ENCODE peak calls at places on chromosomes 13 and 19, in four cellular contexts. E, Z, V and W are unnamed samples.

GRCh38 chr13:67023088-67023893 is 206.8 kb downstream of the PCDH9 start:
- DNase-seq in E (no peak), Z (peak; percentile 82), V (no peak), W (peak; percentile 21)

GRCh38 chr19:46772170-46773017 is 16.0 kb downstream of the SLC1A5 start:
- DNase-seq in Z (no peak), E (no peak), V (no peak), W (no peak)

GRCh38 chr13:19791953-19792537 is 9.3 kb upstream of the PSPC1 start:
- DNase-seq in Z (no peak), E (no peak), V (no peak), W (no peak)

GRCh38 chr19:28883241-28883693 is 329.7 kb downstream of the UQCRFS1 start:
- DNase-seq in E (peak; percentile 64), V (peak; percentile 74), Z (peak; percentile 41), W (no peak)

GRCh38 chr19:49442793-49443365 is 1.6 kb upstream of the SLC17A7 start:
- DNase-seq in V (peak; percentile 97), Z (peak; percentile 73), E (peak; percentile 97), W (peak; percentile 92)

GRCh38 chr13:114226088-114226487 is 8.6 kb upstream of the CDC16 start:
- DNase-seq in V (no peak), E (no peak), Z (no peak), W (no peak)

GRCh38 chr13:75635621-75636338 is at the start of gene LMO7:
- DNase-seq in V (peak; percentile 49), Z (peak; percentile 52), E (peak; percentile 78), W (peak; percentile 46)

GRCh38 chr13:92775631-92776030 is 451.0 kb upstream of the GPC6 start:
- DNase-seq in V (no peak), Z (no peak), E (no peak), W (no peak)

DNA sequence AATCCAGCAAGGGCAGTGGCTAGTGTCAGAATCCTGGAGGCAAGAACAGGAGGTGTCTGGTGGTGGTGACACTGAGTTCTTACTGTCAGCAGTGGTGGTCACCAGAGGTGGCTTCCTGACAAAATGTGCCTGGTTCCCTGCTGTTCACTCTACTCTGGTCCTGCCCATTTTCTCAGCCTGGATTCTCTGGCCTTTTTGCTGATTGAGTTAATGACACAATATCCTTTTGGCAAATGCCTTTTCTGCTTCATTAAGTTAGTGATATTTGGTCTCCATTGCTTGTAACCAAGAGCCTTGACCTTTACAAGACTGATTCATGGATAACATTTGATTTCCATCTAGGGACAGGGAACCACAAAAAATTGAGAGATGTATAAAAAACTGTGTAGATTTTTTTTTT is 51.1 kb downstream of the RFC3 start:
- DNase-seq in Z (no peak), V (no peak), E (no peak), W (no peak)
- H3K27ac ChIP-seq in Z (no peak overlapping the region), V (no peak overlapping the region), E (no peak overlapping the region), W (no peak overlapping the region)

GRCh38 chr19:1840541-1841115 is 7.7 kb downstream of the REXO1 start:
- DNase-seq in Z (no peak), E (no peak), V (no peak), W (no peak)
- H3K27ac ChIP-seq in Z (no peak overlapping the region), E (no peak overlapping the region), V (no peak overlapping the region), W (no peak overlapping the region)

GRCh38 chr19:30256510-30256850 is 115.7 kb upstream of the ZNF536 start:
- DNase-seq in E (no peak), Z (no peak), V (no peak), W (no peak)
- H3K27ac ChIP-seq in E (no peak overlapping the region), Z (no peak overlapping the region), V (no peak overlapping the region), W (no peak overlapping the region)

DNA sequence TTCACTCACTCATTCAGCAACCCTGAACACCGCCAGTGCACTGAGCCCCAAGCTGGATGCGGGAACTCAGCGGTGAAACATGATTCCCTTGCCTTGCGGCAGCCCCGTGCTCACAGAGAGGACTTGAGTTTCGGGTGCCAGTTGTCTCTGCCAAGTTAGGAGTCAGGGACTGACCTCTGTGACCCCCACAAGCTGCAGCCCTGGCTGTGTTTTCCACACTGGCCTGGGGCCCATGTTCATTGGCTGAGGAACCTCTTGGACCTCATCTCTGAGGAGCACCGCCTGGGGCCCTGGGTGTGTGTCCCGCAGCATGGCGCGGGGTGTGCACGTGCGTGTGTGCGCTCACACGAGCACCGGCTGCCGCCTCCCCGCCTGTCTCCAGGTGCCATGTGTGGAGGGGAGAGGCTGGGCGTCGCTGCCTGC is 31.0 kb downstream of the CAPN12 start:
- DNase-seq in V (no peak), E (no peak), Z (peak; percentile 56), W (no peak)
- H3K27ac ChIP-seq in V (peak overlapping the region; percentile 73), E (peak overlapping the region; percentile 6), Z (peak overlapping the region; percentile 40), W (no peak overlapping the region)

GRCh38 chr19:44867578-44867977 is 21.5 kb downstream of the NECTIN2 start:
- DNase-seq in Z (no peak), V (no peak), E (no peak), W (no peak)

GRCh38 chr19:44869728-44870470 is 21.2 kb upstream of the TOMM40 start:
- DNase-seq in Z (peak; percentile 84), V (no peak), E (peak; percentile 87), W (peak; percentile 27)

GRCh38 chr19:44865196-44865767 is 19.2 kb downstream of the NECTIN2 start:
- DNase-seq in V (no peak), E (no peak), Z (no peak), W (no peak)

GRCh38 chr19:44863990-44864389 is 17.9 kb downstream of the NECTIN2 start:
- DNase-seq in Z (no peak), E (no peak), V (no peak), W (no peak)

DNA sequence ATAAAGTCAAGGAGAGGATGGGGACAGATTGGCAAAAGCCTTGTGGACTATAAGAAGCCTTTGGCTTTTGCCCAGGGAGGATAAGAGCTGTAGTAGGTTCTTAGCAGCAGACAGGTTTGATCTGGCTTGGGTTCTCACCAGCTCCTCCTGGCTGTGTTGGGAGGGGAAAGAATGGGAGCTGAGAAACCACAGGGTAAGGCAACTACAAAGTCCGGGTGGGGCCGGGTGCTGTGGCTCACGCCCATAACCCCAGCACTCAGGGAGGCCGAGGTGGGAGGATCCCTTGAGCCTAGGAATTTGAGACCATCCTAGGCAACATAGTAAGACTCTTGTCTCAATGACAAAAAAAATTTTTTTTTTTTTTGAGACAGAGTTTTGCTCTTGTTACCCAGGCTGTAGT is 20.6 kb downstream of the NECTIN2 start:
- DNase-seq in V (no peak), Z (no peak), E (no peak), W (no peak)
- H3K27ac ChIP-seq in V (no peak overlapping the region), Z (no peak overlapping the region), E (no peak overlapping the region), W (no peak overlapping the region)

DNA sequence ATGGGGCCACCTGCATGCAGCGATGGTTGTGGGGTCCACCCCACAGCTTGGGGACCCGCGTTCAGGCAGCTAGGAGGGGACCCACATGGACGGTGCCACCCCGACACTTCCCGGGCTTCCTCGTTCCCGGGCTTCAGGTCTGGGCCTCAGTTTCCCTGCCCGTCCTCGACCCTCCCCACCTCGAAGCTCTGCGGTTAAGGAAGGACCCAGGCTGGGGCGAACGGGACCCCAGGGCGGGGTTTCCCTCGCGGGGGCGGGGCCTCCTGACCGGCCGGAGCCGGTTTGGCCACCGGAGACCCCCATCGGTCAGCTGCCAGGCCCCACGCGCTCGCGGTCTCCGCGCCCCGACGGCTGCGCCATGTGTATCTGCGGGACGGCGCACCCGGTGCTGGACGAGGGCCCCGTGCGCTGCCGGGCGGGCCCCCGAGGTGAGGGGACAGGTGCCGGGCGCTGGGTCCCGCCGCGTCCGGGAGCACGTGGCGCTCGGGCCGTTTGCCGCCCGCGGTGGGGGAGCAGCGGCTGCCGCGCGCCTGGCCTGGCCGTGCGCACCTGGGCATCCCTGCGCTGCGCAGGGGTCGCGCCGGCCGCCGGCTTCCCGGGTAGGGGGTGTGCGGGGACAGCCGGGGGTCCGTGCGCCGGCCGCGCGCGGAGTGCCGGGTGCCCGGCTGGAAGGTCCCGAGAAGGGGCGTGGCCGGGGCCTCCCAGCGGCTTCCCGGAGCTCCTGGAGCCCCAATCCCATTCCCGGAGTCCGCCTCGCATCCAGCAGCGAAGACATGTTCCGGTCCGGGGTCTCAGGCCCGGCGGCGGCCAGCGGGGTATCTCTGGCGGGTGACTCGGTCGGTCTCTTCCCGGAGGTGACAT is 4.2 kb downstream of the ARHGAP45 start:
- DNase-seq in V (peak; percentile 62), E (peak; percentile 53), Z (no peak), W (no peak)
- H3K27ac ChIP-seq in V (no peak overlapping the region), E (no peak overlapping the region), Z (no peak overlapping the region), W (no peak overlapping the region)

GRCh38 chr19:13038306-13039210 is 43.3 kb downstream of the NFIX start:
- DNase-seq in E (no peak), V (no peak), Z (no peak), W (no peak)

GRCh38 chr19:13039211-13039789 is 44.0 kb downstream of the NFIX start:
- DNase-seq in E (no peak), V (no peak), Z (no peak), W (no peak)

GRCh38 chr19:13042443-13043130 is 47.3 kb downstream of the NFIX start:
- DNase-seq in V (no peak), E (no peak), Z (peak; percentile 59), W (no peak)

GRCh38 chr19:13040232-13040915 is 45.1 kb downstream of the NFIX start:
- DNase-seq in V (no peak), Z (no peak), E (no peak), W (no peak)

DNA sequence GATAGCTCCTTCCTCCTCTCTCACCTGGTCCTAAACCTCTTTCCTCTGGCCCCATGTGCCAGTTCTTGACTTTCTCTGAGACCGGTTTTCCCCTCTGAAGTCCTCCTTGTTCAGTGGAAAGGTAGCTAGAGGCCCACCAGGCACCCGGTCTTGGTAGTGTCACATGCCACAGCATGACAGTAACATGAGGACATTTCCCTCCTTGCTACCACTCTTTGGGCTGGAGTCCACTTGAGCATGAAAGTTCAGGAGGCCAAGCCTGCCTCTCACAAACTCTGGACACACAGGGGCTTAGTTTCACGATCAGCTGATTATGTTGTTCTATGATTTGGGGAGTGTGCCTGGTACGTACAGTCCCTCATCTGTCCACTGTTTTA is 45.6 kb downstream of the NFIX start:
- DNase-seq in E (no peak), V (no peak), Z (no peak), W (no peak)
- H3K27ac ChIP-seq in E (peak overlapping the region; percentile 30), V (no peak overlapping the region), Z (no peak overlapping the region), W (no peak overlapping the region)

DNA sequence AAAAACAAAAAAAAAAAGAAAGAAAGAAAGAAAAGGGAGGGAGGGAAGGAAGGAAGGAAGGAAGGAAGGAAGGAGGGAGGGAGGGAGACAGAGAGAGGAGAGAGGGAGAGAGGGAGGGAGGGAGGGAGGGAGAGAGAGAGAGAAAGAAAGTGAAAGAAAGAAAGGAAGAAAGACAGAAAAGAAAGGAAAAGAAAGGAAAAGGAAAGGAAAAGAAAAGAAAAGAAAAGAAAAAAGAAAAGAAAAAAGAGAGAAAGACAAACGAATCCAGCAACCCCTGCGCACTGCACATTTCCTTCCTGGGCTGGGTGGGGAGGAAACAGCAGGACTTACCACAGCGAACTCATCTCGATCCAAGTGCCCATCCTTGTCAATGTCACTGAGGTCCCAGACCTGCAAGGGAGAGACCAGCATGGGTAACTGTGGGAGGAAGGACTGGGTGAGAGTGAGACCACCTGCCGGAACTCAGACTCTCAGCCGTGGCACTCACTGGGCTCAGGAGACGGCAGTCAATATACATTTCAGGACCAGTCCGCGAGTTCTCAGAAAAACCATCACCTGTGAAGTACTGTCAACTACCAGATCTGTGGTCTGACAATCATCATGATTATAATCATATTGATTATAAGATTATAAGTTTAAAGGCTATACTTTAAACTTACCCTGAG is 43.3 kb downstream of the EPS15L1 start:
- DNase-seq in E (no peak), Z (no peak), V (no peak), W (no peak)
- H3K27ac ChIP-seq in E (no peak overlapping the region), Z (no peak overlapping the region), V (no peak overlapping the region), W (no peak overlapping the region)

GRCh38 chr19:18225355-18225701 is 910 bp downstream of the PDE4C start:
- DNase-seq in E (no peak), V (no peak), Z (no peak), W (no peak)
- H3K27ac ChIP-seq in E (no peak overlapping the region), V (no peak overlapping the region), Z (no peak overlapping the region), W (no peak overlapping the region)